ENCODE peak calls at places on chromosomes 6 and 20, in nine cellular contexts. Z is cardiac muscle cell, S is thoracic aorta, K is foreskin fibroblast, B is transverse colon, I is PC-3, O is H1, V is fibroblast of the aortic adventitia, W is neural progenitor cell. J is an unnamed sample.

GRCh38 chr6:116404706-116405105 is 34.0 kb downstream of the DSE start:
- DNase-seq in S (no peak), W (no peak), I (no peak), V (peak; percentile 82), Z (no peak), O (no peak), B (no peak), K (no peak), J (no peak)

GRCh38 chr6:21559238-21559637 is 34.3 kb upstream of the SOX4 start:
- DNase-seq in Z (no peak), O (no peak), W (no peak), I (no peak), B (no peak), K (no peak), V (no peak), S (no peak), J (no peak)

GRCh38 chr6:90217621-90218496 is 78.8 kb downstream of the BACH2 start:
- DNase-seq in Z (peak; percentile 85), V (no peak), I (no peak), S (peak; percentile 52), O (peak; percentile 52), W (no peak), K (peak; percentile 8), B (no peak), J (no peak)

GRCh38 chr6:160042788-160043301 is 74.0 kb downstream of the IGF2R start:
- DNase-seq in I (peak; percentile 85), Z (no peak), V (peak; percentile 77), O (no peak), S (no peak), W (no peak), K (peak; percentile 62), B (no peak), J (peak; percentile 10)

GRCh38 chr6:114312931-114313330 is 29.9 kb downstream of the HS3ST5 start:
- DNase-seq in W (no peak), V (no peak), O (no peak), S (no peak), I (peak; percentile 25), Z (no peak), K (no peak), B (no peak), J (no peak)

GRCh38 chr20:53154540-53154939 is 182.4 kb downstream of the TSHZ2 start:
- DNase-seq in K (no peak), W (no peak), V (peak; percentile 19), I (no peak), O (no peak), S (no peak), B (no peak), Z (no peak), J (no peak)

GRCh38 chr6:157513619-157514485 is 132.9 kb downstream of the ZDHHC14 start:
- DNase-seq in O (no peak), I (no peak), W (no peak), V (no peak), K (no peak), Z (no peak), B (no peak), S (no peak), J (no peak)

GRCh38 chr6:166307082-166307980 is 861 bp downstream of the PRR18 start:
- DNase-seq in V (no peak), I (no peak), B (no peak), W (peak; percentile 80), Z (peak; percentile 47), K (no peak), O (peak; percentile 84), S (no peak), J (no peak)

GRCh38 chr6:36442083-36442670 is 477 bp downstream of the PXT1 start:
- DNase-seq in B (peak; percentile 18), K (no peak), Z (no peak), W (no peak), V (no peak), O (no peak), I (no peak), S (no peak), J (no peak)

GRCh38 chr6:158058156-158058723 is 76.6 kb downstream of the SYNJ2 start:
- DNase-seq in O (no peak), K (peak; percentile 37), W (no peak), B (no peak), V (peak; percentile 62), I (no peak), S (no peak), Z (no peak), J (no peak)

GRCh38 chr6:36524871-36525270 is 22.4 kb downstream of the STK38 start:
- DNase-seq in W (no peak), K (no peak), I (no peak), O (no peak), B (no peak), Z (no peak), S (no peak), V (no peak), J (no peak)

GRCh38 chr6:112086744-112087135 is 542 bp downstream of the TUBE1 start:
- DNase-seq in I (peak; percentile 61), W (peak; percentile 64), Z (peak; percentile 21), B (no peak), S (no peak), K (peak; percentile 30), O (no peak), V (peak; percentile 62), J (peak; percentile 18)

GRCh38 chr6:33962186-33962585 is 158.4 kb upstream of the MLN start:
- DNase-seq in O (no peak), S (no peak), K (peak; percentile 67), W (no peak), B (no peak), Z (no peak), V (peak; percentile 4), I (peak; percentile 34), J (peak; percentile 16)

GRCh38 chr6:33961686-33962085 is 157.9 kb upstream of the MLN start:
- DNase-seq in B (no peak), Z (no peak), V (no peak), S (no peak), W (no peak), K (no peak), I (no peak), O (no peak), J (no peak)

GRCh38 chr6:33959661-33960344 is 156.0 kb upstream of the MLN start:
- DNase-seq in W (no peak), B (no peak), V (no peak), O (no peak), S (no peak), I (peak; percentile 44), K (no peak), Z (no peak), J (no peak)

GRCh38 chr6:33958863-33959651 is 155.3 kb upstream of the MLN start:
- DNase-seq in B (no peak), W (no peak), V (no peak), O (no peak), Z (no peak), I (no peak), K (no peak), S (no peak), J (no peak)

DNA sequence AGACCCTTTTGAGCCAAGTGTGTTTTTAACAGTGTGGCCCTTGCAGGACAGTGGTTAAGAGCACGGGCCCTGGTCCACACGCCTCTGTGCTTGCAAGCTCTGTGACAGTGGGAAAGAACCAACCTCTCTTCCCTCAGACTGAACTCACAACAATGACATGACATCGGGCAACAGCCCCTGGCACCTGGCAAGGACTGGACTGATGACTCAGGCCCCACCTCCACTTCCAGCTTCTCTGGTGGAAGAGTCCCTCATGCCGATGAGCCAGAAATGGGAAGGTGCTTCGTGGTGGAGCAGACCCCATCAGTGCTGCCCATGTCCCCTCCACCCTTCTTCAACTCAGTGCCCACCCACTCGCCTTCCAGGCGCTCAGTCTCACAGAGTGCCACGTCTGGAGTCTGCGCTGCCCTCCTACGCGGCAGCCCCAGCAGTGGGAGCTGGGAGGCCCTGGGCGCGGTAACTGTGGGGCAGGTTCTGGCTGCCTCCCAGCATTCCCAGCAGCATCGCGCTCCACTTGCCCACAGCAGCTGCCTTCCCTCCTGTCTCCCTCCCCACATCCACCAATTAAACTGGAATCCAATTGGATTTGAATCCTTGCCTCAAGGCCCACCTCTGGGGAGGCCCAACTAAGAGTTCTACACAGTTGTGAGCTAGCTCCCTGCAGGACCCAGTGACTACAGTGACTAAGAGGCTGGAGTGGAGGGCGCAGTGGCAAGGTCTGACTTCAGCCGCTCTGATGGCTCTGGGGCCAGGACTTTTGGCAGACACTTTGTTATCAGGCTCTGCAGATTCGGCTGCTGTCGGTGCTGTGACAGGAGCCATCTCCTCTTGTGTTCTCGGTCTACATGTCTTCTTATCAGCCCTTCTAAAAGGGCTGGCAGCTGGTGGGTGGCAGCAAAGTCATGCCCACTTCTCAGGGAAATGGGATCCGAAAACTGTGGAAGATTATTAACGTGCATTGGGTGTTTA is 156.8 kb upstream of the MLN start:
- DNase-seq in Z (peak; percentile 26), S (no peak), B (no peak), V (no peak), O (no peak), I (peak; percentile 65), W (no peak), K (no peak), J (no peak)
- TF ChIP-seq CTCF in Z (no peak), S (no peak), B (no peak), V (no peak), O (no peak), I (no peak), W (no peak), K (no peak), J (no peak)

GRCh38 chr20:44887466-44887865 is 2.0 kb downstream of the YWHAB start:
- DNase-seq in B (no peak), V (no peak), Z (no peak), K (no peak), I (no peak), S (no peak), O (no peak), W (no peak), J (no peak)
- H3K4me3 ChIP-seq in B (peak overlapping the region; percentile 93), V (peak overlapping the region; percentile 90), Z (no peak overlapping the region), K (peak overlapping the region; percentile 87), I (peak overlapping the region; percentile 96), S (peak overlapping the region; percentile 95), O (peak overlapping the region; percentile 92), W (peak overlapping the region; percentile 81), J (peak overlapping the region; percentile 84)

DNA sequence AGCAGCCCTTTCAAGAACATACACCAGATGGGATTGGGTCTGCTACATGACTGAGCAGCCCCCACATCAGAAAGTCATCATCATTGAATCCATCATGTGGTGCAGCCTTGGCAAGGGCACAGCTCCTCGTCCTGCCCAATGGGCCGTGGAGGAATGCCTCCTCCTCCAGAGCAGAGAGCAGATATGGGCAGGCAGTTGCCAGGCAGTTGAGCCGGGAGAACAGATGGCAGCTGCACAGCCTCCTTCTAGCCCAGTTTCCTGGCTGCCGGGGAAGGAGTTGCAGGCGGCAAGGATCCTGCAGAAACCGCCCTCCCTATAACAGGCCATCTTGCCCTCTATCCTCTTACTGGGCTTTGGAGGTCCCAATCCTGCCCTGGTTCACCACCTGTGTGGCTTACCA is 11.9 kb upstream of the ZFAND3 start:
- DNase-seq in O (no peak), B (no peak), W (no peak), S (no peak), I (no peak), K (no peak), V (no peak), Z (no peak), J (no peak)
- TF ChIP-seq CTCF in O (no peak), B (no peak), W (no peak), S (no peak), I (no peak), K (no peak), V (peak; percentile 28), Z (no peak), J (peak; percentile 2)

DNA sequence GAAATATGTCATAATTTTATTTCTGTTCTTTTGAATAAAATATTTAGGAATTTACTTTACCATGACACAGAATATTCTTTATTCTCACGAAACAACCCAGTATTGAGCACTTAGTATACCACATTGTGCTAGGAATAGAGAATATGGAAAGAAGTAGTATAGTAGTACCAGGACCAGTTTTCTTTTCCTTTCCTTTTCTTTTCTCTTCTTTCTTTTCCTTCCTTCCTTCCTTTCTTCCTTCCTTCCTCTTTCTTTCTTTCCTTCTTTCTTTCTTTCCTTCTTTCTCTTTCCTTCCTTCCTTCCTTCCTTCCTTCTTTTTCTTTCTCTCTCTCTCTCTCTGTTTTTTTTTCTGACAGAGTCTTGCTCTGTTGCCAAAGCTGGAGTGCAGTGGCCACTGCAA is 7.5 kb upstream of the PLCB4 start:
- DNase-seq in B (no peak), K (no peak), Z (no peak), O (no peak), W (no peak), V (no peak), I (no peak), S (no peak), J (no peak)
- H3K4me3 ChIP-seq in B (no peak overlapping the region), K (no peak overlapping the region), Z (no peak overlapping the region), O (no peak overlapping the region), W (no peak overlapping the region), V (no peak overlapping the region), I (no peak overlapping the region), S (no peak overlapping the region), J (no peak overlapping the region)

J was measured in AG09309.